ENCODE peak calls at places on chromosomes 6 and 20, in eight cellular contexts. Y is stimulated activated effector memory CD8-positive, alpha-beta T cell treated with anti-CD3 and anti-CD28 coated beads, Interleukin-12 subunit alpha, Interleukin-12 subunit beta, amount 100 ng/mL, for 72 hours; E is WTC11; W is stimulated activated CD4-positive, alpha-beta T cell treated with anti-CD3 and anti-CD28 coated beads, Interleukin-2, amount 100 ng/mL, for 48 hours; T is hippocampal formation; U is caudate nucleus; O is COLO829; X is left ventricle myocardium inferior. V is an unnamed sample.

GRCh38 chr20:37880726-37881591 is 22.0 kb upstream of the VSTM2L start:
- DNase-seq in W (no peak), T (no peak), U (no peak), O (no peak), X (peak; percentile 87), Y (no peak), E (no peak), V (no peak)

GRCh38 chr6:13261464-13261994 is 66.8 kb downstream of the TBC1D7 start:
- DNase-seq in T (peak; percentile 25), U (no peak), E (no peak), Y (no peak), O (no peak), W (no peak), X (no peak), V (peak; percentile 57)

GRCh38 chr6:43368517-43369160 is 808 bp downstream of the ZNF318 start:
- DNase-seq in U (peak; percentile 60), T (peak; percentile 3), W (no peak), O (peak; percentile 28), E (peak; percentile 70), X (peak; percentile 46), Y (no peak), V (peak; percentile 26)

GRCh38 chr6:32293695-32294094 is 69.8 kb upstream of the NOTCH4 start:
- DNase-seq in O (no peak), Y (no peak), W (no peak), T (no peak), E (no peak), U (no peak), X (no peak), V (no peak)

GRCh38 chr6:49050606-49051005 is 412.4 kb downstream of the MMUT start:
- DNase-seq in W (no peak), O (no peak), X (no peak), Y (no peak), T (no peak), U (no peak), E (no peak), V (no peak)

GRCh38 chr6:105137388-105137787 is 42.4 kb downstream of the POPDC3 start:
- DNase-seq in O (no peak), U (peak; percentile 51), Y (no peak), E (no peak), X (peak; percentile 20), T (no peak), W (no peak), V (no peak)

GRCh38 chr6:153024401-153025017 is 22.0 kb upstream of the MTRF1L start:
- DNase-seq in X (no peak), Y (peak; percentile 21), W (peak; percentile 14), E (peak; percentile 36), O (peak; percentile 53), U (no peak), T (peak; percentile 37), V (peak; percentile 17)

GRCh38 chr20:18258126-18258860 is 30.0 kb upstream of the ZNF133 start:
- DNase-seq in X (no peak), U (no peak), O (no peak), Y (no peak), W (no peak), E (no peak), T (no peak), V (no peak)

GRCh38 chr20:38607351-38607750 is 5.7 kb downstream of the ARHGAP40 start:
- DNase-seq in O (no peak), U (no peak), T (no peak), Y (no peak), E (no peak), X (no peak), W (no peak), V (no peak)